ENCODE peak calls at places on chromosomes 5 and 9, in seven cellular contexts. W is Caco-2; A is CD8-positive, alpha-beta T cell; L is type B pancreatic cell; X is fibroblast of lung; O is Calu3; V is endothelial cell. R is an unnamed sample.

GRCh38 chr5:147483197-147483790 is 26.6 kb downstream of the DPYSL3 start:
- DNase-seq in W (no peak), A (no peak), L (no peak), X (no peak), O (no peak), V (no peak), R (no peak)

GRCh38 chr5:177306674-177307543 is 3.3 kb downstream of the PRELID1 start:
- DNase-seq in W (no peak), A (no peak), L (no peak), X (peak), O (no peak), V (no peak), R (no peak)

GRCh38 chr9:74503219-74503618 is 6.1 kb downstream of the RORB start:
- DNase-seq in W (no peak), A (no peak), L (no peak), X (no peak), O (no peak), V (no peak), R (no peak)

GRCh38 chr5:57277085-57277484 is 103.2 kb downstream of the GPBP1 start:
- DNase-seq in W (no peak), A (no peak), L (no peak), X (peak), O (peak), V (no peak), R (no peak)

GRCh38 chr5:131647078-131647769 is 12.2 kb upstream of the RAPGEF6 start:
- DNase-seq in W (no peak), A (no peak), L (no peak), X (no peak), O (no peak), V (no peak), R (no peak)

GRCh38 chr5:153831976-153832375 is 206.7 kb downstream of the FAM114A2 start:
- DNase-seq in W (peak), A (no peak), L (no peak), X (peak), O (peak), V (no peak), R (no peak)

GRCh38 chr5:59246470-59247250 is 646.9 kb downstream of the PDE4D start:
- DNase-seq in W (no peak), A (no peak), L (no peak), X (peak), O (no peak), V (no peak), R (no peak)

GRCh38 chr5:148848378-148849031 is 22.1 kb downstream of the ADRB2 start:
- DNase-seq in W (no peak), A (no peak), L (no peak), X (no peak), O (no peak), V (no peak), R (no peak)

GRCh38 chr9:75803130-75803529 is 87.3 kb upstream of the PCSK5 start:
- DNase-seq in W (no peak), A (no peak), L (no peak), X (peak), O (no peak), V (no peak), R (no peak)

GRCh38 chr9:76571288-76572204 is 112.6 kb downstream of the GCNT1 start:
- DNase-seq in W (no peak), A (no peak), L (no peak), X (peak), O (no peak), V (no peak), R (no peak)

GRCh38 chr5:57302164-57302563 is 128.3 kb downstream of the GPBP1 start:
- DNase-seq in W (no peak), A (peak), L (no peak), X (peak), O (peak), V (no peak), R (no peak)

GRCh38 chr5:151082976-151083651 is 2.3 kb upstream of the TNIP1 start:
- DNase-seq in W (no peak), A (peak), L (no peak), X (no peak), O (peak), V (no peak), R (no peak)

GRCh38 chr9:124133752-124134151 is 122.2 kb downstream of the LHX2 start:
- DNase-seq in W (peak), A (no peak), L (no peak), X (peak), O (peak), V (peak), R (no peak)

GRCh38 chr9:5799314-5799713 is 33.6 kb downstream of the ERMP1 start:
- DNase-seq in W (peak), A (no peak), L (no peak), X (peak), O (peak), V (no peak), R (no peak)

GRCh38 chr5:158741296-158741695 is 358.4 kb downstream of the EBF1 start:
- DNase-seq in W (no peak), A (no peak), L (no peak), X (no peak), O (no peak), V (no peak), R (no peak)

GRCh38 chr5:158740358-158740757 is 359.4 kb downstream of the EBF1 start:
- DNase-seq in W (no peak), A (no peak), L (no peak), X (no peak), O (no peak), V (no peak), R (no peak)

GRCh38 chr5:158737536-158738027 is 362.1 kb downstream of the EBF1 start:
- DNase-seq in W (no peak), A (no peak), L (no peak), X (no peak), O (no peak), V (no peak), R (no peak)

GRCh38 chr5:158736134-158736533 is 363.6 kb downstream of the EBF1 start:
- DNase-seq in W (no peak), A (no peak), L (no peak), X (no peak), O (no peak), V (no peak), R (no peak)

DNA sequence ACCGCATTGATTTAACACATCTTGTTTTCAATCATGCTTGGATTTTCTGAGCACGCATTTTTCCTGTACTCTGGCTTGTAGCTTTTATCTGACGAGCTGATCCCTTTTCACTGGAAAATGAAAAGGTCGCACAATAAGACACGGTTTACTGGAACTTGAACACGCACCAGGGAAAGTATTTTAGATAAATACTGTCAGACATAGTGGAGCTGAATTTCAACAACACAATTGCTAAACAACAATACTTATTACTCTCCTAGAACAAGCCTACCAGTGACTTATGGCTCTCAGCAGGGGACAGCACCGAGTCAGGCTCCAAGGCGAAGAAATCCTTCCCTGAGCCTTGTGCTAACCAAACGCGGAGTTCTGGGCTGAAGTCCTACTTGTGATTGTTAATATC is 359.8 kb downstream of the EBF1 start:
- DNase-seq in W (no peak), A (no peak), L (no peak), X (peak), O (no peak), V (no peak), R (no peak)
- TF ChIP-seq CTCF in W (peak), A (no peak), L (no peak), X (peak), O (no peak), V (no peak), R (no peak)

GRCh38 chr5:87780831-87781760 is 368.4 kb upstream of the CCNH start:
- DNase-seq in W (peak), A (peak), L (peak), X (peak), O (peak), V (peak), R (peak)
- TF ChIP-seq CTCF in W (peak), A (peak), L (peak), X (peak), O (peak), V (peak), R (peak)

DNA sequence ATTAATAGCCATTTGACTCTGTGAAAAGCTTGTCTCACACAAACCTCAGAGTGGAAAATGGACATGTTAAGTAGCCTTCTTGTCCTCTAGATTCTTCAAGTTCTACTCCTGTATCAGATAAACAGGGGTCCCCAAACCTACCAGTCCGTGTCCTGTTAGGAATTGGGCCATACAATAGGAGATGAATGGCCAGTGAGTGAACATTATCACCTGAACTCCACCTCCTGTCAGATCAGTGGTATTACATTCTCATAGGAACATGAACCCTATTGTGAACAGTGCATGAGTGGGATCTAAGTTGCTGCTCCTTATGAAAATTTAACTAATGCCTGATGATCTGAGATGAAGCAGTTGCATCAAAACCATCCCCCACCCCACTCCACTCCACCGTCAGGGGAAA is 136.3 kb downstream of the TMEM232 start:
- DNase-seq in W (peak), A (no peak), L (no peak), X (peak), O (no peak), V (no peak), R (no peak)
- TF ChIP-seq CTCF in W (peak), A (peak), L (peak), X (peak), O (peak), V (peak), R (peak)

GRCh38 chr5:172452398-172453205 is 1.7 kb downstream of the SH3PXD2B start:
- DNase-seq in W (no peak), A (no peak), L (no peak), X (peak), O (peak), V (no peak), R (no peak)
- TF ChIP-seq CTCF in W (no peak), A (no peak), L (no peak), X (peak), O (no peak), V (no peak), R (no peak)